ENCODE peak calls at places on chromosomes 3 and 15, in seven cellular contexts. V, X, Q, U, S, H and A are unnamed samples.

GRCh38 chr15:93025625-93025982 is 63.4 kb downstream of the RGMA start:
- DNase-seq in V (no peak), X (no peak), Q (no peak), U (no peak), S (no peak), H (no peak), A (no peak)

GRCh38 chr15:77506311-77507150 is 85.8 kb downstream of the HMG20A start:
- DNase-seq in V (peak), X (no peak), Q (no peak), U (no peak), S (peak), H (no peak), A (no peak)

GRCh38 chr3:55329849-55330248 is 157.3 kb downstream of the WNT5A start:
- DNase-seq in V (no peak), X (no peak), Q (peak), U (no peak), S (no peak), H (no peak), A (no peak)

GRCh38 chr3:8500208-8500961 is 1.2 kb upstream of the LMCD1 start:
- DNase-seq in V (no peak), X (no peak), Q (no peak), U (no peak), S (peak), H (no peak), A (no peak)

GRCh38 chr3:42873216-42873982 is 2.3 kb downstream of the CYP8B1 start:
- DNase-seq in V (no peak), X (no peak), Q (no peak), U (no peak), S (no peak), H (no peak), A (no peak)

GRCh38 chr3:85159376-85159775 is 200.6 kb downstream of the CADM2 start:
- DNase-seq in V (no peak), X (no peak), Q (no peak), U (no peak), S (no peak), H (no peak), A (no peak)

GRCh38 chr3:109132801-109133473 is 3.6 kb upstream of the C3orf85 start:
- DNase-seq in V (no peak), X (no peak), Q (peak), U (no peak), S (peak), H (no peak), A (no peak)

GRCh38 chr3:88219138-88219792 is 69.5 kb downstream of the C3orf38 start:
- DNase-seq in V (no peak), X (no peak), Q (peak), U (peak), S (peak), H (no peak), A (peak)

GRCh38 chr3:42578054-42578453 is 3.7 kb downstream of the SEC22C start:
- DNase-seq in V (no peak), X (no peak), Q (no peak), U (no peak), S (no peak), H (no peak), A (no peak)

GRCh38 chr3:73773228-73773627 is 148.5 kb upstream of the PDZRN3 start:
- DNase-seq in V (no peak), X (no peak), Q (no peak), U (no peak), S (no peak), H (no peak), A (no peak)

GRCh38 chr3:33196538-33196937 is 22.1 kb downstream of the SUSD5 start:
- DNase-seq in V (no peak), X (no peak), Q (no peak), U (no peak), S (no peak), H (no peak), A (no peak)

GRCh38 chr3:192867645-192868044 is 50.0 kb downstream of the MB21D2 start:
- DNase-seq in V (no peak), X (no peak), Q (no peak), U (no peak), S (no peak), H (no peak), A (no peak)

GRCh38 chr15:68052431-68052830 is 1.7 kb upstream of the PIAS1 start:
- DNase-seq in V (no peak), X (no peak), Q (peak), U (no peak), S (no peak), H (no peak), A (no peak)

GRCh38 chr3:79467721-79468120 is 300.1 kb downstream of the ROBO1 start:
- DNase-seq in V (no peak), X (no peak), Q (peak), U (no peak), S (no peak), H (no peak), A (no peak)

GRCh38 chr3:123602325-123602724 is 17.5 kb upstream of the HACD2 start:
- DNase-seq in V (no peak), X (no peak), Q (peak), U (no peak), S (no peak), H (no peak), A (no peak)

GRCh38 chr3:170414202-170414663 is 4.4 kb upstream of the CLDN11 start:
- DNase-seq in V (no peak), X (no peak), Q (peak), U (peak), S (no peak), H (peak), A (peak)

GRCh38 chr15:39640665-39641064 is 59.8 kb downstream of the THBS1 start:
- DNase-seq in V (no peak), X (no peak), Q (no peak), U (no peak), S (no peak), H (no peak), A (no peak)

GRCh38 chr3:13011369-13012227 is 61.6 kb downstream of the IQSEC1 start:
- DNase-seq in V (no peak), X (peak), Q (no peak), U (peak), S (peak), H (peak), A (peak)

GRCh38 chr3:16866447-16867025 is 18.2 kb upstream of the PLCL2 start:
- DNase-seq in V (no peak), X (no peak), Q (peak), U (no peak), S (no peak), H (no peak), A (no peak)

GRCh38 chr3:127360647-127361046 is 72.8 kb upstream of the PRR20G start:
- DNase-seq in V (no peak), X (no peak), Q (no peak), U (no peak), S (no peak), H (no peak), A (no peak)

GRCh38 chr3:29452923-29453277 is 172.0 kb downstream of the RBMS3 start:
- DNase-seq in V (no peak), X (no peak), Q (no peak), U (no peak), S (no peak), H (no peak), A (no peak)